ENCODE peak calls at places on chromosome 5, in five cellular contexts. One of them, this sample, is unnamed.

GRCh38 chr5:138636401-138636944 is 61.3 kb upstream of the HSPA9 start:
- DNase-seq in hepatocyte: no peak
- DNase-seq in A549: no peak
- DNase-seq in gastrocnemius medialis: no peak
- DNase-seq in heart right ventricle: no peak
- DNase-seq in this sample: no peak

GRCh38 chr5:31811210-31811609 is 172.3 kb downstream of the PDZD2 start:
- DNase-seq in hepatocyte: no peak
- DNase-seq in A549: peak
- DNase-seq in gastrocnemius medialis: peak
- DNase-seq in heart right ventricle: no peak
- DNase-seq in this sample: no peak

GRCh38 chr5:179225387-179225786 is 119.9 kb downstream of the ADAMTS2 start:
- DNase-seq in hepatocyte: no peak
- DNase-seq in A549: no peak
- DNase-seq in gastrocnemius medialis: no peak
- DNase-seq in heart right ventricle: no peak
- DNase-seq in this sample: no peak

GRCh38 chr5:34930527-34930844 is 1.1 kb downstream of the DNAJC21 start:
- DNase-seq in hepatocyte: no peak
- DNase-seq in A549: no peak
- DNase-seq in gastrocnemius medialis: no peak
- DNase-seq in heart right ventricle: no peak
- DNase-seq in this sample: no peak

GRCh38 chr5:111942214-111942613 is 185.2 kb upstream of the NREP start:
- DNase-seq in hepatocyte: no peak
- DNase-seq in A549: no peak
- DNase-seq in gastrocnemius medialis: no peak
- DNase-seq in heart right ventricle: no peak
- DNase-seq in this sample: no peak

GRCh38 chr5:130068988-130069387 is 164.7 kb downstream of the CHSY3 start:
- DNase-seq in hepatocyte: no peak
- DNase-seq in A549: no peak
- DNase-seq in gastrocnemius medialis: no peak
- DNase-seq in heart right ventricle: no peak
- DNase-seq in this sample: no peak

GRCh38 chr5:89374144-89374784 is 491.3 kb upstream of the MEF2C start:
- DNase-seq in hepatocyte: no peak
- DNase-seq in A549: no peak
- DNase-seq in gastrocnemius medialis: no peak
- DNase-seq in heart right ventricle: no peak
- DNase-seq in this sample: peak

GRCh38 chr5:28374492-28374934 is 1336.1 kb upstream of the CDH9 start:
- DNase-seq in hepatocyte: peak
- DNase-seq in A549: peak
- DNase-seq in gastrocnemius medialis: no peak
- DNase-seq in heart right ventricle: no peak
- DNase-seq in this sample: no peak

GRCh38 chr5:135895474-135896006 is at the start of gene IL9:
- DNase-seq in hepatocyte: no peak
- DNase-seq in A549: no peak
- DNase-seq in gastrocnemius medialis: no peak
- DNase-seq in heart right ventricle: no peak
- DNase-seq in this sample: no peak

GRCh38 chr5:6705088-6705487 is 8.1 kb upstream of the TENT4A start:
- DNase-seq in hepatocyte: no peak
- DNase-seq in A549: no peak
- DNase-seq in gastrocnemius medialis: no peak
- DNase-seq in heart right ventricle: no peak
- DNase-seq in this sample: no peak

GRCh38 chr5:90658620-90659019 is 100.0 kb downstream of the ADGRV1 start:
- DNase-seq in hepatocyte: no peak
- DNase-seq in A549: no peak
- DNase-seq in gastrocnemius medialis: no peak
- DNase-seq in heart right ventricle: no peak
- DNase-seq in this sample: no peak

GRCh38 chr5:57503433-57503832 is 20.8 kb upstream of the ACTBL2 start:
- DNase-seq in hepatocyte: no peak
- DNase-seq in A549: no peak
- DNase-seq in gastrocnemius medialis: no peak
- DNase-seq in heart right ventricle: no peak
- DNase-seq in this sample: no peak

GRCh38 chr5:142104491-142104890 is 4.1 kb upstream of the NDFIP1 start:
- DNase-seq in hepatocyte: no peak
- DNase-seq in A549: no peak
- DNase-seq in gastrocnemius medialis: no peak
- DNase-seq in heart right ventricle: no peak
- DNase-seq in this sample: no peak

GRCh38 chr5:162699361-162699760 is 631.8 kb downstream of the GABRG2 start:
- DNase-seq in hepatocyte: no peak
- DNase-seq in A549: no peak
- DNase-seq in gastrocnemius medialis: no peak
- DNase-seq in heart right ventricle: no peak
- DNase-seq in this sample: no peak

GRCh38 chr5:83548556-83548955 is 77.0 kb downstream of the VCAN start:
- DNase-seq in hepatocyte: no peak
- DNase-seq in A549: no peak
- DNase-seq in gastrocnemius medialis: no peak
- DNase-seq in heart right ventricle: no peak
- DNase-seq in this sample: no peak

GRCh38 chr5:113092683-113093082 is 116.1 kb downstream of the DCP2 start:
- DNase-seq in hepatocyte: peak
- DNase-seq in A549: no peak
- DNase-seq in gastrocnemius medialis: no peak
- DNase-seq in heart right ventricle: no peak
- DNase-seq in this sample: no peak

GRCh38 chr5:59348189-59348588 is 545.3 kb downstream of the PDE4D start:
- DNase-seq in hepatocyte: no peak
- DNase-seq in A549: no peak
- DNase-seq in gastrocnemius medialis: no peak
- DNase-seq in heart right ventricle: no peak
- DNase-seq in this sample: peak

GRCh38 chr5:140038373-140038957 is 4.6 kb downstream of the NRG2 start:
- DNase-seq in hepatocyte: no peak
- DNase-seq in A549: no peak
- DNase-seq in gastrocnemius medialis: no peak
- DNase-seq in heart right ventricle: no peak
- DNase-seq in this sample: no peak
- H3K4me3 ChIP-seq in hepatocyte: no peak
- H3K4me3 ChIP-seq in A549: no peak
- H3K4me3 ChIP-seq in gastrocnemius medialis: peak
- H3K4me3 ChIP-seq in heart right ventricle: peak
- H3K4me3 ChIP-seq in this sample: no peak

GRCh38 chr5:175718401-175719108 is 60.7 kb downstream of the HRH2 start:
- DNase-seq in hepatocyte: peak
- DNase-seq in A549: no peak
- DNase-seq in gastrocnemius medialis: no peak
- DNase-seq in heart right ventricle: peak
- DNase-seq in this sample: peak
- TF ChIP-seq CTCF in hepatocyte: peak
- TF ChIP-seq CTCF in A549: peak
- TF ChIP-seq CTCF in gastrocnemius medialis: peak
- TF ChIP-seq CTCF in heart right ventricle: peak
- TF ChIP-seq CTCF in this sample: peak

GRCh38 chr5:116612431-116612830 is 37.8 kb upstream of the SEMA6A start:
- DNase-seq in hepatocyte: no peak
- DNase-seq in A549: no peak
- DNase-seq in gastrocnemius medialis: no peak
- DNase-seq in heart right ventricle: no peak
- DNase-seq in this sample: no peak

GRCh38 chr5:116614603-116614920 is 39.9 kb upstream of the SEMA6A start:
- DNase-seq in hepatocyte: no peak
- DNase-seq in A549: no peak
- DNase-seq in gastrocnemius medialis: no peak
- DNase-seq in heart right ventricle: no peak
- DNase-seq in this sample: no peak

GRCh38 chr5:116613445-116613844 is 38.8 kb upstream of the SEMA6A start:
- DNase-seq in hepatocyte: no peak
- DNase-seq in A549: no peak
- DNase-seq in gastrocnemius medialis: no peak
- DNase-seq in heart right ventricle: no peak
- DNase-seq in this sample: no peak
- H3K27ac ChIP-seq in hepatocyte: no peak
- H3K27ac ChIP-seq in A549: no peak
- H3K27ac ChIP-seq in gastrocnemius medialis: no peak
- H3K27ac ChIP-seq in heart right ventricle: no peak
- H3K27ac ChIP-seq in this sample: peak

GRCh38 chr5:65779643-65780042 is 57.6 kb downstream of the NLN start:
- DNase-seq in hepatocyte: no peak
- DNase-seq in A549: no peak
- DNase-seq in gastrocnemius medialis: no peak
- DNase-seq in heart right ventricle: no peak
- DNase-seq in this sample: no peak
- H3K4me3 ChIP-seq in hepatocyte: no peak
- H3K4me3 ChIP-seq in A549: no peak
- H3K4me3 ChIP-seq in gastrocnemius medialis: no peak
- H3K4me3 ChIP-seq in heart right ventricle: no peak
- H3K4me3 ChIP-seq in this sample: no peak

GRCh38 chr5:39775458-39776365 is 350.9 kb upstream of the DAB2 start:
- DNase-seq in hepatocyte: peak
- DNase-seq in A549: peak
- DNase-seq in gastrocnemius medialis: no peak
- DNase-seq in heart right ventricle: no peak
- DNase-seq in this sample: no peak

GRCh38 chr5:39780341-39780740 is 355.6 kb upstream of the DAB2 start:
- DNase-seq in hepatocyte: no peak
- DNase-seq in A549: no peak
- DNase-seq in gastrocnemius medialis: no peak
- DNase-seq in heart right ventricle: no peak
- DNase-seq in this sample: no peak

GRCh38 chr5:39783756-39784421 is 359.1 kb upstream of the DAB2 start:
- DNase-seq in hepatocyte: no peak
- DNase-seq in A549: no peak
- DNase-seq in gastrocnemius medialis: no peak
- DNase-seq in heart right ventricle: no peak
- DNase-seq in this sample: no peak

GRCh38 chr5:39775058-39775457 is 350.3 kb upstream of the DAB2 start:
- DNase-seq in hepatocyte: no peak
- DNase-seq in A549: no peak
- DNase-seq in gastrocnemius medialis: no peak
- DNase-seq in heart right ventricle: no peak
- DNase-seq in this sample: no peak

DNA sequence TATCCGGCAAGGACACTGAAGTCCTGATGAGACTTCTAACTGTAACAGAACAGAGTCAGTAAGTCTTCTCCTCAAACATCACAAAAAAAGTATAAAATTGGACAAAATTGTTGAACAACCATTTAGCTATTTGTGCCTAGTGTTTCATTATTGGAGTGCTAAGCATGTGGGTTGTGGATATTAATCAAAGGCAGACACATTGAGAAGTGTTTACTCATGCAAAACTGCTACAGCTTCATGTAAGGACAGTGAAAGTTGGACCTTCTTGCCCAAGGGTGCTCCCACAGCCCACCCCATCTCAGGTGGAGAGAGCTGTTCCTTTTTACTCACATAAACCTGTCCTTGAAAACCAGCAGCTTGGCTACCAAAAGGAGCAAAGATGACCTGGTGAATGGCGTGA is 355.1 kb upstream of the DAB2 start:
- DNase-seq in hepatocyte: no peak
- DNase-seq in A549: no peak
- DNase-seq in gastrocnemius medialis: no peak
- DNase-seq in heart right ventricle: no peak
- DNase-seq in this sample: no peak
- TF ChIP-seq CTCF in hepatocyte: no peak
- TF ChIP-seq CTCF in A549: no peak
- TF ChIP-seq CTCF in gastrocnemius medialis: no peak
- TF ChIP-seq CTCF in heart right ventricle: no peak
- TF ChIP-seq CTCF in this sample: no peak

GRCh38 chr5:173293817-173294672 is 34.2 kb downstream of the STC2 start:
- DNase-seq in hepatocyte: peak
- DNase-seq in A549: peak
- DNase-seq in gastrocnemius medialis: peak
- DNase-seq in heart right ventricle: peak
- DNase-seq in this sample: peak

GRCh38 chr5:173289372-173289771 is 38.8 kb downstream of the STC2 start:
- DNase-seq in hepatocyte: no peak
- DNase-seq in A549: no peak
- DNase-seq in gastrocnemius medialis: no peak
- DNase-seq in heart right ventricle: no peak
- DNase-seq in this sample: no peak

GRCh38 chr5:173294673-173295320 is 33.4 kb downstream of the STC2 start:
- DNase-seq in hepatocyte: no peak
- DNase-seq in A549: no peak
- DNase-seq in gastrocnemius medialis: no peak
- DNase-seq in heart right ventricle: no peak
- DNase-seq in this sample: no peak

GRCh38 chr5:173290477-173291131 is 37.6 kb downstream of the STC2 start:
- DNase-seq in hepatocyte: peak
- DNase-seq in A549: no peak
- DNase-seq in gastrocnemius medialis: no peak
- DNase-seq in heart right ventricle: no peak
- DNase-seq in this sample: no peak

GRCh38 chr5:173291722-173292658 is 36.2 kb downstream of the STC2 start:
- DNase-seq in hepatocyte: no peak
- DNase-seq in A549: no peak
- DNase-seq in gastrocnemius medialis: no peak
- DNase-seq in heart right ventricle: no peak
- DNase-seq in this sample: no peak
- H3K27ac ChIP-seq in hepatocyte: no peak
- H3K27ac ChIP-seq in A549: peak
- H3K27ac ChIP-seq in gastrocnemius medialis: no peak
- H3K27ac ChIP-seq in heart right ventricle: no peak
- H3K27ac ChIP-seq in this sample: no peak

GRCh38 chr5:107068782-107069181 is 602.0 kb downstream of the EFNA5 start:
- DNase-seq in hepatocyte: no peak
- DNase-seq in A549: no peak
- DNase-seq in gastrocnemius medialis: no peak
- DNase-seq in heart right ventricle: no peak
- DNase-seq in this sample: no peak
- H3K4me3 ChIP-seq in hepatocyte: no peak
- H3K4me3 ChIP-seq in A549: no peak
- H3K4me3 ChIP-seq in gastrocnemius medialis: no peak
- H3K4me3 ChIP-seq in heart right ventricle: no peak
- H3K4me3 ChIP-seq in this sample: no peak

GRCh38 chr5:151284392-151284967 is 19.1 kb downstream of the SLC36A3 start:
- DNase-seq in hepatocyte: no peak
- DNase-seq in A549: no peak
- DNase-seq in gastrocnemius medialis: no peak
- DNase-seq in heart right ventricle: no peak
- DNase-seq in this sample: no peak
- TF ChIP-seq CTCF in hepatocyte: no peak
- TF ChIP-seq CTCF in A549: no peak
- TF ChIP-seq CTCF in gastrocnemius medialis: no peak
- TF ChIP-seq CTCF in heart right ventricle: no peak
- TF ChIP-seq CTCF in this sample: no peak

DNA sequence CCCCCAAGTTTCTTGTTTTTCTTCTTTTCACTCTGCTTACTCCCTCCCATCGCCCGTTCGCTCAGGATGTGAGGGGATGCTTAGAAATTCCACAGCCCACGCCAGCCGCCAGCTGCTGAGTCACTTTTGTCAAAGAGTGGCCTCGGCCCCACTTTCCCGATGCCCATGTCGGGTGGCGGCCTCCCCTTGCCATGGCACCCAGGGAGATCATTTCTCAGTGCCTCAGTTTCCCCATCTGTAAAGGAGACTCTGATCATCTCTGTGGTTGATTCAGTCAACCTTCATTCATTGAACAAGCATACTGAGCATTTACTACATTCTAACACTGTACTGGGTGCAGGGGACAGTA is 362 bp upstream of the PDGFRB start:
- DNase-seq in hepatocyte: no peak
- DNase-seq in A549: no peak
- DNase-seq in gastrocnemius medialis: no peak
- DNase-seq in heart right ventricle: no peak
- DNase-seq in this sample: no peak
- H3K27ac ChIP-seq in hepatocyte: peak
- H3K27ac ChIP-seq in A549: no peak
- H3K27ac ChIP-seq in gastrocnemius medialis: peak
- H3K27ac ChIP-seq in heart right ventricle: peak
- H3K27ac ChIP-seq in this sample: no peak